ENCODE peak calls at places on chromosomes 6 and 20, in five cellular contexts. One of them, this sample, is unnamed.

GRCh38 chr6:112150363-112150762 is 63.0 kb downstream of the FAM229B start:
- DNase-seq in OCI-LY7: no peak
- DNase-seq in upper lobe of right lung: no peak
- DNase-seq in T follicular helper cell: no peak
- DNase-seq in AG08395: peak
- DNase-seq in this sample: no peak

GRCh38 chr20:33008336-33009213 is 1.1 kb downstream of the BPIFB2 start:
- DNase-seq in OCI-LY7: no peak
- DNase-seq in upper lobe of right lung: no peak
- DNase-seq in T follicular helper cell: no peak
- DNase-seq in AG08395: no peak
- DNase-seq in this sample: no peak

GRCh38 chr6:70289299-70289698 is 13.6 kb downstream of the COL9A1 start:
- DNase-seq in OCI-LY7: no peak
- DNase-seq in upper lobe of right lung: no peak
- DNase-seq in T follicular helper cell: no peak
- DNase-seq in AG08395: no peak
- DNase-seq in this sample: no peak

GRCh38 chr6:154605207-154605877 is 94.9 kb upstream of the CNKSR3 start:
- DNase-seq in OCI-LY7: no peak
- DNase-seq in upper lobe of right lung: no peak
- DNase-seq in T follicular helper cell: no peak
- DNase-seq in AG08395: no peak
- DNase-seq in this sample: no peak

GRCh38 chr6:86153529-86153928 is 510.8 kb upstream of the SYNCRIP start:
- DNase-seq in OCI-LY7: no peak
- DNase-seq in upper lobe of right lung: no peak
- DNase-seq in T follicular helper cell: no peak
- DNase-seq in AG08395: no peak
- DNase-seq in this sample: no peak

GRCh38 chr6:85347787-85348186 is 102.1 kb upstream of the NT5E start:
- DNase-seq in OCI-LY7: no peak
- DNase-seq in upper lobe of right lung: no peak
- DNase-seq in T follicular helper cell: no peak
- DNase-seq in AG08395: peak
- DNase-seq in this sample: no peak

GRCh38 chr6:168072730-168073129 is 6.3 kb downstream of the FRMD1 start:
- DNase-seq in OCI-LY7: no peak
- DNase-seq in upper lobe of right lung: no peak
- DNase-seq in T follicular helper cell: no peak
- DNase-seq in AG08395: no peak
- DNase-seq in this sample: no peak

GRCh38 chr6:39327516-39327915 is 5.0 kb upstream of the KCNK16 start:
- DNase-seq in OCI-LY7: no peak
- DNase-seq in upper lobe of right lung: no peak
- DNase-seq in T follicular helper cell: no peak
- DNase-seq in AG08395: no peak
- DNase-seq in this sample: peak

GRCh38 chr20:40339661-40340449 is 349.2 kb downstream of the MAFB start:
- DNase-seq in OCI-LY7: no peak
- DNase-seq in upper lobe of right lung: peak
- DNase-seq in T follicular helper cell: no peak
- DNase-seq in AG08395: no peak
- DNase-seq in this sample: no peak

GRCh38 chr6:17446713-17447112 is 53.3 kb downstream of the CAP2 start:
- DNase-seq in OCI-LY7: no peak
- DNase-seq in upper lobe of right lung: no peak
- DNase-seq in T follicular helper cell: no peak
- DNase-seq in AG08395: no peak
- DNase-seq in this sample: no peak

GRCh38 chr6:12637960-12638641 is 78.5 kb upstream of the PHACTR1 start:
- DNase-seq in OCI-LY7: peak
- DNase-seq in upper lobe of right lung: peak
- DNase-seq in T follicular helper cell: no peak
- DNase-seq in AG08395: peak
- DNase-seq in this sample: peak

GRCh38 chr6:166632731-166633130 is 5.7 kb upstream of the RPS6KA2 start:
- DNase-seq in OCI-LY7: no peak
- DNase-seq in upper lobe of right lung: no peak
- DNase-seq in T follicular helper cell: no peak
- DNase-seq in AG08395: no peak
- DNase-seq in this sample: no peak

GRCh38 chr6:72631480-72631879 is 9.6 kb downstream of the KCNQ5 start:
- DNase-seq in OCI-LY7: no peak
- DNase-seq in upper lobe of right lung: no peak
- DNase-seq in T follicular helper cell: no peak
- DNase-seq in AG08395: peak
- DNase-seq in this sample: no peak

GRCh38 chr6:44784195-44784594 is 396.7 kb downstream of the CDC5L start:
- DNase-seq in OCI-LY7: no peak
- DNase-seq in upper lobe of right lung: no peak
- DNase-seq in T follicular helper cell: no peak
- DNase-seq in AG08395: no peak
- DNase-seq in this sample: no peak

GRCh38 chr6:92810913-92811312 is 608.4 kb downstream of the EPHA7 start:
- DNase-seq in OCI-LY7: peak
- DNase-seq in upper lobe of right lung: no peak
- DNase-seq in T follicular helper cell: no peak
- DNase-seq in AG08395: no peak
- DNase-seq in this sample: peak

GRCh38 chr6:11538049-11538798 is 675 bp downstream of the TMEM170B start:
- DNase-seq in OCI-LY7: peak
- DNase-seq in upper lobe of right lung: peak
- DNase-seq in T follicular helper cell: peak
- DNase-seq in AG08395: no peak
- DNase-seq in this sample: no peak

GRCh38 chr20:7428946-7429345 is 511.3 kb downstream of the HAO1 start:
- DNase-seq in OCI-LY7: no peak
- DNase-seq in upper lobe of right lung: no peak
- DNase-seq in T follicular helper cell: no peak
- DNase-seq in AG08395: no peak
- DNase-seq in this sample: no peak

GRCh38 chr6:39184906-39185580 is 44.2 kb downstream of the KCNK5 start:
- DNase-seq in OCI-LY7: no peak
- DNase-seq in upper lobe of right lung: peak
- DNase-seq in T follicular helper cell: no peak
- DNase-seq in AG08395: no peak
- DNase-seq in this sample: no peak

GRCh38 chr6:39818695-39819094 is 26.5 kb downstream of the DAAM2 start:
- DNase-seq in OCI-LY7: no peak
- DNase-seq in upper lobe of right lung: no peak
- DNase-seq in T follicular helper cell: no peak
- DNase-seq in AG08395: peak
- DNase-seq in this sample: no peak

GRCh38 chr20:38757145-38757800 is 9.0 kb downstream of the ACTR5 start:
- DNase-seq in OCI-LY7: no peak
- DNase-seq in upper lobe of right lung: no peak
- DNase-seq in T follicular helper cell: no peak
- DNase-seq in AG08395: no peak
- DNase-seq in this sample: no peak

GRCh38 chr6:41901882-41902519 is 6.8 kb upstream of the USP49 start:
- DNase-seq in OCI-LY7: peak
- DNase-seq in upper lobe of right lung: no peak
- DNase-seq in T follicular helper cell: peak
- DNase-seq in AG08395: no peak
- DNase-seq in this sample: no peak

GRCh38 chr6:22474283-22474682 is 95.1 kb upstream of the HDGFL1 start:
- DNase-seq in OCI-LY7: no peak
- DNase-seq in upper lobe of right lung: no peak
- DNase-seq in T follicular helper cell: no peak
- DNase-seq in AG08395: no peak
- DNase-seq in this sample: no peak

GRCh38 chr6:158207452-158207788 is 39.3 kb downstream of the GTF2H5 start:
- DNase-seq in OCI-LY7: no peak
- DNase-seq in upper lobe of right lung: no peak
- DNase-seq in T follicular helper cell: no peak
- DNase-seq in AG08395: no peak
- DNase-seq in this sample: no peak

GRCh38 chr6:105038259-105038658 is 81.4 kb downstream of the LIN28B start:
- DNase-seq in OCI-LY7: no peak
- DNase-seq in upper lobe of right lung: no peak
- DNase-seq in T follicular helper cell: no peak
- DNase-seq in AG08395: no peak
- DNase-seq in this sample: no peak

GRCh38 chr20:17910828-17911294 is 57.7 kb downstream of the SNX5 start:
- DNase-seq in OCI-LY7: no peak
- DNase-seq in upper lobe of right lung: no peak
- DNase-seq in T follicular helper cell: no peak
- DNase-seq in AG08395: peak
- DNase-seq in this sample: no peak

GRCh38 chr6:37566209-37566859 is 66.6 kb upstream of the CCDC167 start:
- DNase-seq in OCI-LY7: peak
- DNase-seq in upper lobe of right lung: peak
- DNase-seq in T follicular helper cell: peak
- DNase-seq in AG08395: peak
- DNase-seq in this sample: peak

GRCh38 chr20:62545271-62545670 is 69.5 kb upstream of the GATA5 start:
- DNase-seq in OCI-LY7: no peak
- DNase-seq in upper lobe of right lung: no peak
- DNase-seq in T follicular helper cell: no peak
- DNase-seq in AG08395: no peak
- DNase-seq in this sample: no peak

GRCh38 chr20:37669062-37669772 is 24.6 kb upstream of the CTNNBL1 start:
- DNase-seq in OCI-LY7: no peak
- DNase-seq in upper lobe of right lung: no peak
- DNase-seq in T follicular helper cell: no peak
- DNase-seq in AG08395: no peak
- DNase-seq in this sample: no peak

GRCh38 chr20:49385471-49385870 is 97.0 kb downstream of the KCNB1 start:
- DNase-seq in OCI-LY7: peak
- DNase-seq in upper lobe of right lung: no peak
- DNase-seq in T follicular helper cell: no peak
- DNase-seq in AG08395: peak
- DNase-seq in this sample: no peak

GRCh38 chr20:9200620-9201019 is 131.7 kb downstream of the PLCB4 start:
- DNase-seq in OCI-LY7: no peak
- DNase-seq in upper lobe of right lung: no peak
- DNase-seq in T follicular helper cell: no peak
- DNase-seq in AG08395: peak
- DNase-seq in this sample: no peak

GRCh38 chr20:8964944-8965562 is 103.8 kb upstream of the PLCB4 start:
- DNase-seq in OCI-LY7: no peak
- DNase-seq in upper lobe of right lung: no peak
- DNase-seq in T follicular helper cell: no peak
- DNase-seq in AG08395: no peak
- DNase-seq in this sample: no peak

GRCh38 chr6:111361648-111362047 is 121.4 kb downstream of the REV3L start:
- DNase-seq in OCI-LY7: peak
- DNase-seq in upper lobe of right lung: no peak
- DNase-seq in T follicular helper cell: no peak
- DNase-seq in AG08395: peak
- DNase-seq in this sample: no peak

GRCh38 chr20:42915081-42915480 is 274.6 kb downstream of the PTPRT start:
- DNase-seq in OCI-LY7: no peak
- DNase-seq in upper lobe of right lung: no peak
- DNase-seq in T follicular helper cell: no peak
- DNase-seq in AG08395: no peak
- DNase-seq in this sample: no peak

GRCh38 chr6:3194535-3195376 is 32.7 kb downstream of the TUBB2B start:
- DNase-seq in OCI-LY7: no peak
- DNase-seq in upper lobe of right lung: no peak
- DNase-seq in T follicular helper cell: no peak
- DNase-seq in AG08395: no peak
- DNase-seq in this sample: no peak

GRCh38 chr6:143884161-143884560 is 19.9 kb downstream of the ZC2HC1B start:
- DNase-seq in OCI-LY7: no peak
- DNase-seq in upper lobe of right lung: no peak
- DNase-seq in T follicular helper cell: no peak
- DNase-seq in AG08395: no peak
- DNase-seq in this sample: no peak

GRCh38 chr20:4811661-4812181 is 90.0 kb downstream of the PRND start:
- DNase-seq in OCI-LY7: peak
- DNase-seq in upper lobe of right lung: peak
- DNase-seq in T follicular helper cell: peak
- DNase-seq in AG08395: no peak
- DNase-seq in this sample: no peak

GRCh38 chr6:41917528-41917927 is 3.4 kb downstream of the MED20 start:
- DNase-seq in OCI-LY7: no peak
- DNase-seq in upper lobe of right lung: no peak
- DNase-seq in T follicular helper cell: no peak
- DNase-seq in AG08395: peak
- DNase-seq in this sample: no peak

GRCh38 chr6:33875141-33875581 is 71.4 kb upstream of the MLN start:
- DNase-seq in OCI-LY7: no peak
- DNase-seq in upper lobe of right lung: no peak
- DNase-seq in T follicular helper cell: no peak
- DNase-seq in AG08395: no peak
- DNase-seq in this sample: no peak

GRCh38 chr6:15264902-15265761 is 19.3 kb downstream of the JARID2 start:
- DNase-seq in OCI-LY7: peak
- DNase-seq in upper lobe of right lung: no peak
- DNase-seq in T follicular helper cell: no peak
- DNase-seq in AG08395: peak
- DNase-seq in this sample: no peak